ENCODE peak calls at places on chromosome 20, in seven cellular contexts. U is D341Med, T is breast epithelium, L is nephron progenitor cell, J is osteoblast, Y is fibroblast of mammary gland, E is NT2/D1. M is an unnamed sample.

GRCh38 chr20:50794846-50795634 is at the start of gene BCAS4:
- DNase-seq in T (peak; percentile 70), Y (peak; percentile 70), J (peak; percentile 99), E (peak; percentile 77), L (peak; percentile 86), U (peak; percentile 97), M (peak; percentile 70)

GRCh38 chr20:38337561-38338140 is 8.6 kb upstream of the LBP start:
- DNase-seq in E (peak; percentile 93), T (no peak), J (peak; percentile 66), U (peak; percentile 54), Y (peak; percentile 50), L (peak; percentile 53), M (no peak)

GRCh38 chr20:42173440-42173839 is 555.3 kb upstream of the CHD6 start:
- DNase-seq in J (no peak), L (no peak), E (no peak), U (no peak), T (no peak), Y (no peak), M (no peak)

GRCh38 chr20:38084425-38084951 is 50.9 kb downstream of the RPRD1B start:
- DNase-seq in L (no peak), U (no peak), E (no peak), J (peak; percentile 84), Y (no peak), T (no peak), M (no peak)

GRCh38 chr20:24634855-24635254 is 165.4 kb downstream of the SYNDIG1 start:
- DNase-seq in L (peak; percentile 28), J (peak; percentile 98), E (no peak), Y (peak; percentile 90), T (no peak), U (no peak), M (no peak)

GRCh38 chr20:34364013-34364382 is 925 bp downstream of the ITCH start:
- DNase-seq in L (no peak), U (no peak), E (no peak), J (no peak), Y (peak; percentile 56), T (no peak), M (no peak)

GRCh38 chr20:62010551-62011402 is 54.9 kb downstream of the TAF4 start:
- DNase-seq in T (no peak), L (peak; percentile 66), U (peak; percentile 90), Y (peak; percentile 55), E (peak; percentile 44), J (peak; percentile 98), M (peak; percentile 57)

GRCh38 chr20:12012241-12013222 is 94.8 kb downstream of the BTBD3 start:
- DNase-seq in U (peak; percentile 66), Y (peak; percentile 59), E (peak; percentile 40), J (peak; percentile 81), T (no peak), L (peak; percentile 24), M (peak; percentile 61)

GRCh38 chr20:52231230-52231746 is 39.7 kb upstream of the ZFP64 start:
- DNase-seq in J (no peak), T (no peak), Y (no peak), E (no peak), U (no peak), L (no peak), M (no peak)

GRCh38 chr20:63223121-63223825 is 7.3 kb upstream of the YTHDF1 start:
- DNase-seq in L (peak; percentile 65), Y (peak; percentile 38), J (peak; percentile 89), T (no peak), U (peak; percentile 73), E (no peak), M (peak; percentile 63)